ENCODE peak calls at places on chromosomes 3 and 15, in six cellular contexts. D, V, N, Q, O and C are unnamed samples.

GRCh38 chr3:120659834-120660233 is 22.2 kb downstream of the HGD start:
- DNase-seq in D (no peak), V (no peak), N (no peak), Q (no peak), O (no peak), C (no peak)

GRCh38 chr3:12495749-12496452 is 11.6 kb downstream of the TSEN2 start:
- DNase-seq in D (no peak), V (no peak), N (no peak), Q (no peak), O (no peak), C (no peak)

GRCh38 chr3:188043891-188044290 is 110.1 kb upstream of the LPP start:
- DNase-seq in D (no peak), V (no peak), N (no peak), Q (no peak), O (no peak), C (no peak)

GRCh38 chr3:159835126-159835525 is 153.5 kb upstream of the IL12A start:
- DNase-seq in D (no peak), V (no peak), N (no peak), Q (no peak), O (no peak), C (no peak)

GRCh38 chr3:151345854-151346253 is 16.5 kb upstream of the P2RY13 start:
- DNase-seq in D (no peak), V (no peak), N (peak), Q (no peak), O (peak), C (no peak)

GRCh38 chr3:29581311-29581710 is 300.4 kb downstream of the RBMS3 start:
- DNase-seq in D (no peak), V (no peak), N (no peak), Q (no peak), O (peak), C (no peak)

GRCh38 chr15:57500256-57500655 is 91.4 kb upstream of the MYZAP start:
- DNase-seq in D (no peak), V (no peak), N (no peak), Q (no peak), O (no peak), C (no peak)

GRCh38 chr3:171435143-171435542 is 25.1 kb downstream of the TNIK start:
- DNase-seq in D (no peak), V (no peak), N (no peak), Q (no peak), O (no peak), C (no peak)

GRCh38 chr3:67564008-67564407 is 90.4 kb downstream of the SUCLG2 start:
- DNase-seq in D (no peak), V (no peak), N (peak), Q (no peak), O (no peak), C (no peak)

GRCh38 chr15:99606646-99607045 is 40.9 kb downstream of the MEF2A start:
- DNase-seq in D (no peak), V (no peak), N (no peak), Q (no peak), O (no peak), C (no peak)

GRCh38 chr15:39745415-39745814 is 37.2 kb downstream of the FSIP1 start:
- DNase-seq in D (no peak), V (no peak), N (no peak), Q (no peak), O (no peak), C (no peak)

GRCh38 chr15:49083471-49084284 is 37.4 kb upstream of the SECISBP2L start:
- DNase-seq in D (no peak), V (no peak), N (peak), Q (no peak), O (peak), C (no peak)

GRCh38 chr3:187979543-187979942 is 174.4 kb upstream of the LPP start:
- DNase-seq in D (no peak), V (no peak), N (no peak), Q (no peak), O (no peak), C (no peak)

GRCh38 chr3:5022966-5023776 is 43.9 kb downstream of the BHLHE40 start:
- DNase-seq in D (peak), V (peak), N (peak), Q (no peak), O (peak), C (peak)

GRCh38 chr3:184078851-184079250 is 18.0 kb upstream of the HTR3E start:
- DNase-seq in D (no peak), V (no peak), N (peak), Q (no peak), O (peak), C (no peak)

GRCh38 chr15:42692997-42693396 is 43.9 kb downstream of the CDAN1 start:
- DNase-seq in D (no peak), V (no peak), N (no peak), Q (no peak), O (no peak), C (no peak)

GRCh38 chr15:63008333-63009049 is 34.1 kb upstream of the TPM1 start:
- DNase-seq in D (no peak), V (no peak), N (no peak), Q (no peak), O (no peak), C (no peak)

GRCh38 chr3:194327414-194328079 is 23.6 kb downstream of the CPN2 start:
- DNase-seq in D (no peak), V (no peak), N (peak), Q (no peak), O (peak), C (no peak)

GRCh38 chr3:39408493-39409372 is 2.2 kb downstream of the RPSA start:
- DNase-seq in D (peak), V (no peak), N (no peak), Q (no peak), O (no peak), C (no peak)

GRCh38 chr3:144770813-144771400 is 799.3 kb downstream of the DIPK2A start:
- DNase-seq in D (no peak), V (no peak), N (peak), Q (no peak), O (peak), C (no peak)

GRCh38 chr3:122969585-122970453 is 57.7 kb downstream of the SEMA5B start:
- DNase-seq in D (no peak), V (no peak), N (peak), Q (no peak), O (peak), C (no peak)

GRCh38 chr15:91469627-91470567 is 369.8 kb downstream of the SV2B start:
- DNase-seq in D (peak), V (no peak), N (no peak), Q (no peak), O (no peak), C (no peak)

GRCh38 chr15:96334705-96335428 is 4.4 kb downstream of the NR2F2 start:
- DNase-seq in D (no peak), V (peak), N (peak), Q (no peak), O (no peak), C (no peak)